ENCODE peak calls at places on chromosomes 1 and 21, in four cellular contexts. K is neural crest cell, Q is GM03348, U is nucleus accumbens. J is an unnamed sample.
A peak's percentile ranks its signal among the peaks of the same experiment; 100 is the strongest.

GRCh38 chr1:31259746-31260145 is 20.1 kb upstream of the NKAIN1 start:
- DNase-seq in K (no peak), Q (no peak), U (no peak), J (no peak)

GRCh38 chr1:234887026-234887910 is 241.4 kb downstream of the TOMM20 start:
- DNase-seq in K (no peak), Q (peak; percentile 73), U (no peak), J (no peak)

GRCh38 chr21:46081022-46081861 is 16.7 kb upstream of the COL6A2 start:
- DNase-seq in K (no peak), Q (peak; percentile 67), U (no peak), J (no peak)

GRCh38 chr21:15701845-15702244 is 27.9 kb upstream of the USP25 start:
- DNase-seq in K (no peak), Q (no peak), U (no peak), J (no peak)

GRCh38 chr1:109803901-109804331 is 40.2 kb upstream of the EPS8L3 start:
- DNase-seq in K (no peak), Q (no peak), U (no peak), J (no peak)

GRCh38 chr1:202501281-202501680 is 152.8 kb downstream of the PPP1R12B start:
- DNase-seq in K (no peak), Q (peak; percentile 24), U (no peak), J (no peak)

GRCh38 chr1:194294006-194294405 is 1107.6 kb upstream of the B3GALT2 start:
- DNase-seq in K (no peak), Q (no peak), U (no peak), J (no peak)

GRCh38 chr1:110196917-110197782 is 13.0 kb upstream of the KCNC4 start:
- DNase-seq in K (peak; percentile 55), Q (peak; percentile 90), U (no peak), J (peak; percentile 62)

GRCh38 chr1:31748265-31748859 is 15.8 kb downstream of the ADGRB2 start:
- DNase-seq in K (no peak), Q (no peak), U (no peak), J (no peak)

GRCh38 chr1:247156787-247157232 is 15.0 kb downstream of the ZNF124 start:
- DNase-seq in K (no peak), Q (no peak), U (no peak), J (no peak)

GRCh38 chr1:55833452-55834160 is 618.4 kb upstream of the USP24 start:
- DNase-seq in K (no peak), Q (peak; percentile 65), U (no peak), J (no peak)

GRCh38 chr1:147168626-147169058 is 3.6 kb downstream of the PRKAB2 start:
- DNase-seq in K (no peak), Q (no peak), U (no peak), J (no peak)

GRCh38 chr1:243287652-243288051 is 31.8 kb downstream of the SDCCAG8 start:
- DNase-seq in K (no peak), Q (peak; percentile 76), U (no peak), J (no peak)

GRCh38 chr1:1243807-1244191 is 2.7 kb downstream of the C1QTNF12 start:
- DNase-seq in K (no peak), Q (no peak), U (no peak), J (no peak)

GRCh38 chr1:183710734-183711133 is 57.6 kb upstream of the APOBEC4 start:
- DNase-seq in K (no peak), Q (no peak), U (no peak), J (no peak)

GRCh38 chr1:3664700-3665375 is 12.5 kb downstream of the TP73 start:
- DNase-seq in K (no peak), Q (no peak), U (no peak), J (no peak)

GRCh38 chr1:86687595-86687994 is 16.8 kb upstream of the SH3GLB1 start:
- DNase-seq in K (no peak), Q (peak; percentile 34), U (no peak), J (no peak)

GRCh38 chr1:79457825-79458224 is 451.3 kb upstream of the ADGRL4 start:
- DNase-seq in K (no peak), Q (no peak), U (no peak), J (no peak)

GRCh38 chr21:39845581-39846130 is 21.6 kb upstream of the PCP4 start:
- DNase-seq in K (no peak), Q (no peak), U (no peak), J (no peak)

GRCh38 chr1:241606544-241606943 is 33.6 kb downstream of the CHML start:
- DNase-seq in K (no peak), Q (no peak), U (no peak), J (no peak)

GRCh38 chr1:169694304-169694703 is 17.1 kb downstream of the SELL start:
- DNase-seq in K (no peak), Q (no peak), U (no peak), J (peak; percentile 76)

GRCh38 chr21:16250282-16250681 is 520.5 kb downstream of the USP25 start:
- DNase-seq in K (no peak), Q (no peak), U (no peak), J (no peak)

GRCh38 chr1:38046884-38047602 is 450 bp upstream of the POU3F1 start:
- DNase-seq in K (peak; percentile 77), Q (peak; percentile 97), U (peak; percentile 91), J (peak; percentile 50)

GRCh38 chr1:231295938-231296337 is 41.7 kb downstream of the EXOC8 start:
- DNase-seq in K (no peak), Q (no peak), U (no peak), J (no peak)

GRCh38 chr1:197807739-197808453 is 32.6 kb upstream of the DENND1B start:
- DNase-seq in K (no peak), Q (no peak), U (no peak), J (no peak)

GRCh38 chr1:47876587-47876963 is 120.6 kb downstream of the TRABD2B start:
- DNase-seq in K (no peak), Q (no peak), U (no peak), J (no peak)